ENCODE peak calls at places on chromosomes 16 and 17, in five cellular contexts. D, P, J, Z and A are unnamed samples.
A peak's percentile ranks its signal among the peaks of the same experiment; 100 is the strongest.

GRCh38 chr17:40707720-40708119 is 4.2 kb upstream of the KRT24 start:
- DNase-seq in P (no peak), Z (no peak), J (no peak), D (peak; percentile 38), A (no peak)

GRCh38 chr17:64964796-64965195 is 45.5 kb upstream of the LRRC37A3 start:
- DNase-seq in Z (no peak), J (no peak), P (no peak), D (no peak), A (no peak)

GRCh38 chr17:76905836-76906235 is 37.6 kb downstream of the MGAT5B start:
- DNase-seq in Z (no peak), D (no peak), P (no peak), J (no peak), A (no peak)

GRCh38 chr17:62009220-62009619 is 55.9 kb downstream of the MED13 start:
- DNase-seq in D (no peak), J (no peak), Z (no peak), P (no peak), A (no peak)

GRCh38 chr16:3659200-3659599 is 4.7 kb downstream of the DNASE1 start:
- DNase-seq in P (no peak), D (no peak), Z (no peak), J (no peak), A (no peak)

GRCh38 chr17:43839670-43840101 is 6.7 kb upstream of the MPP3 start:
- DNase-seq in P (no peak), Z (no peak), J (no peak), D (peak; percentile 55), A (no peak)

GRCh38 chr17:32341141-32341856 is 674 bp downstream of the C17orf75 start:
- DNase-seq in D (no peak), P (peak; percentile 38), Z (no peak), J (peak; percentile 31), A (no peak)

GRCh38 chr16:29815793-29816693 is at the start of gene PAGR1:
- DNase-seq in P (peak; percentile 99), J (peak; percentile 98), Z (peak; percentile 98), D (peak; percentile 99), A (peak; percentile 97)

GRCh38 chr17:42111265-42111636 is 1.3 kb downstream of the DHX58 start:
- DNase-seq in P (no peak), J (no peak), Z (no peak), D (no peak), A (no peak)

GRCh38 chr17:30550512-30551273 is 73.5 kb downstream of the GOSR1 start:
- DNase-seq in P (no peak), J (no peak), Z (no peak), D (no peak), A (no peak)

GRCh38 chr16:1416521-1416941 is 2.0 kb upstream of the UNKL start:
- DNase-seq in D (no peak), P (no peak), Z (no peak), J (no peak), A (no peak)

GRCh38 chr17:50148226-50149098 is 2.0 kb downstream of the PPP1R9B start:
- DNase-seq in J (peak; percentile 56), D (peak; percentile 79), P (peak; percentile 76), Z (peak; percentile 88), A (no peak)

GRCh38 chr16:11175850-11176341 is 80.1 kb downstream of the SOCS1 start:
- DNase-seq in D (no peak), P (no peak), Z (no peak), J (no peak), A (no peak)

GRCh38 chr16:67161595-67162058 is 1.9 kb downstream of the FBXL8 start:
- DNase-seq in D (no peak), Z (no peak), P (no peak), J (no peak), A (no peak)

GRCh38 chr16:80656731-80657150 is 115.9 kb downstream of the DYNLRB2 start:
- DNase-seq in J (no peak), Z (no peak), D (no peak), P (no peak), A (no peak)

GRCh38 chr17:39981207-39982068 is 831 bp downstream of the PSMD3 start:
- DNase-seq in P (no peak), Z (no peak), J (no peak), D (no peak), A (no peak)

GRCh38 chr17:1379208-1379929 is 20.7 kb downstream of the YWHAE start:
- DNase-seq in Z (no peak), D (no peak), P (no peak), J (no peak), A (no peak)

GRCh38 chr17:40355804-40356758 is 8.5 kb downstream of the GJD3 start:
- DNase-seq in Z (no peak), P (no peak), D (no peak), J (no peak), A (no peak)

GRCh38 chr17:61058066-61058465 is 341.6 kb upstream of the TBX2 start:
- DNase-seq in P (no peak), J (no peak), D (no peak), Z (no peak), A (no peak)

GRCh38 chr17:14725729-14726128 is 424.8 kb downstream of the HS3ST3B1 start:
- DNase-seq in D (no peak), P (no peak), Z (no peak), J (no peak), A (no peak)

GRCh38 chr17:31654936-31655335 is 204.1 kb downstream of the COPRS start:
- DNase-seq in Z (no peak), P (no peak), D (no peak), J (no peak), A (no peak)